ENCODE peak calls at places on chromosome 6, in nine cellular contexts. G is non-pigmented ciliary epithelial cell; O is GM13977; H is T-cell; J is GOT3; S is GM12864; F is activated naive CD8-positive, alpha-beta T cell treated with anti-CD3 and anti-CD28 coated beads, Interleukin-2, amount 50 U/mL, for 24 hours; I is choroid plexus epithelial cell; Z is anterior cingulate cortex. K is an unnamed sample.

GRCh38 chr6:67717281-67717680 is 917.8 kb upstream of the ADGRB3 start:
- DNase-seq in S (no peak), O (no peak), H (no peak), G (peak), Z (no peak), I (peak), F (no peak), J (no peak), K (no peak)

GRCh38 chr6:1518855-1519254 is 90.9 kb upstream of the FOXC1 start:
- DNase-seq in F (no peak), O (no peak), J (no peak), S (no peak), Z (no peak), I (no peak), G (no peak), H (no peak), K (no peak)

GRCh38 chr6:114592506-114592905 is 249.7 kb upstream of the HS3ST5 start:
- DNase-seq in S (no peak), J (no peak), Z (no peak), I (no peak), G (no peak), H (no peak), F (no peak), O (no peak), K (no peak)

GRCh38 chr6:135062735-135063134 is 8.1 kb upstream of the HBS1L start:
- DNase-seq in J (no peak), O (no peak), F (no peak), G (no peak), I (no peak), H (no peak), Z (no peak), S (no peak), K (no peak)

GRCh38 chr6:19410477-19410876 is 426.7 kb upstream of the ID4 start:
- DNase-seq in J (no peak), F (no peak), H (no peak), O (no peak), I (peak), G (peak), Z (no peak), S (no peak), K (no peak)

GRCh38 chr6:98526465-98526864 is 307.9 kb upstream of the POU3F2 start:
- DNase-seq in Z (no peak), I (no peak), G (no peak), O (no peak), F (no peak), S (no peak), J (no peak), H (no peak), K (no peak)

GRCh38 chr6:147441751-147442150 is 66.7 kb upstream of the SAMD5 start:
- DNase-seq in G (no peak), I (no peak), S (no peak), O (no peak), H (no peak), J (no peak), Z (no peak), F (no peak), K (no peak)

GRCh38 chr6:140017470-140017869 is 643.0 kb upstream of the CITED2 start:
- DNase-seq in J (no peak), O (no peak), Z (no peak), I (no peak), G (no peak), S (no peak), F (no peak), H (no peak), K (no peak)

GRCh38 chr6:108152446-108152845 is 13.4 kb upstream of the NR2E1 start:
- DNase-seq in G (no peak), S (no peak), Z (no peak), F (no peak), O (no peak), H (no peak), I (no peak), J (no peak), K (no peak)

GRCh38 chr6:76326866-76327265 is 254.4 kb upstream of the IMPG1 start:
- DNase-seq in F (no peak), O (no peak), J (no peak), S (no peak), I (no peak), G (no peak), Z (no peak), H (no peak), K (no peak)

K was measured in GM12878.